ENCODE peak calls at places on chromosomes 6 and 20, in four cellular contexts. One of them, this sample, is unnamed. For H3K4me1, the result is how much of the 10 kb centered on the place peaks cover.

GRCh38 chr6:96150431-96150830 is 134.7 kb downstream of the FUT9 start:
- DNase-seq in ascending aorta: no peak
- DNase-seq in CD8-positive, alpha-beta T cell: no peak
- DNase-seq in pancreas: no peak
- DNase-seq in this sample: no peak

GRCh38 chr6:126064994-126065401 is 78.7 kb downstream of the TRMT11 start:
- DNase-seq in CD8-positive, alpha-beta T cell: no peak
- DNase-seq in ascending aorta: no peak
- DNase-seq in pancreas: no peak
- DNase-seq in this sample: no peak

GRCh38 chr6:93420163-93420806 is 926 bp upstream of the EPHA7 start:
- DNase-seq in ascending aorta: no peak
- DNase-seq in CD8-positive, alpha-beta T cell: no peak
- DNase-seq in pancreas: no peak
- DNase-seq in this sample: no peak

GRCh38 chr6:124090491-124090890 is 286.8 kb downstream of the NKAIN2 start:
- DNase-seq in CD8-positive, alpha-beta T cell: no peak
- DNase-seq in pancreas: no peak
- DNase-seq in ascending aorta: no peak
- DNase-seq in this sample: no peak

GRCh38 chr20:32535953-32536823 is 48.9 kb downstream of the NOL4L start:
- DNase-seq in pancreas: peak
- DNase-seq in CD8-positive, alpha-beta T cell: peak
- DNase-seq in ascending aorta: no peak
- DNase-seq in this sample: peak

GRCh38 chr20:23363257-23363649 is 1.3 kb downstream of the GZF1 start:
- DNase-seq in pancreas: no peak
- DNase-seq in CD8-positive, alpha-beta T cell: no peak
- DNase-seq in ascending aorta: no peak
- DNase-seq in this sample: no peak

GRCh38 chr6:134846031-134846430 is 103.9 kb downstream of the ALDH8A1 start:
- DNase-seq in ascending aorta: no peak
- DNase-seq in CD8-positive, alpha-beta T cell: no peak
- DNase-seq in pancreas: no peak
- DNase-seq in this sample: no peak

GRCh38 chr6:24385536-24386269 is 17.0 kb upstream of the MRS2 start:
- DNase-seq in ascending aorta: no peak
- DNase-seq in pancreas: no peak
- DNase-seq in CD8-positive, alpha-beta T cell: no peak
- DNase-seq in this sample: no peak

GRCh38 chr20:34979366-34980153 is 23.9 kb downstream of the MYH7B start:
- DNase-seq in ascending aorta: no peak
- DNase-seq in pancreas: no peak
- DNase-seq in CD8-positive, alpha-beta T cell: no peak
- DNase-seq in this sample: peak

GRCh38 chr20:56003111-56003800 is 2.1 kb downstream of the CBLN4 start:
- DNase-seq in CD8-positive, alpha-beta T cell: no peak
- DNase-seq in ascending aorta: no peak
- DNase-seq in pancreas: no peak
- DNase-seq in this sample: no peak

GRCh38 chr6:25414755-25415154 is 135.6 kb downstream of the CARMIL1 start:
- DNase-seq in ascending aorta: no peak
- DNase-seq in CD8-positive, alpha-beta T cell: no peak
- DNase-seq in pancreas: no peak
- DNase-seq in this sample: no peak

GRCh38 chr6:131643262-131643631 is 6.1 kb downstream of the ENPP3 start:
- DNase-seq in CD8-positive, alpha-beta T cell: no peak
- DNase-seq in ascending aorta: no peak
- DNase-seq in pancreas: peak
- DNase-seq in this sample: no peak

GRCh38 chr20:41587956-41588355 is 30.2 kb downstream of the CHD6 start:
- DNase-seq in CD8-positive, alpha-beta T cell: no peak
- DNase-seq in ascending aorta: no peak
- DNase-seq in pancreas: no peak
- DNase-seq in this sample: peak
- H3K4me1 ChIP-seq in CD8-positive, alpha-beta T cell: under half
- H3K4me1 ChIP-seq in ascending aorta: under half
- H3K4me1 ChIP-seq in pancreas: under half
- H3K4me1 ChIP-seq in this sample: under half

GRCh38 chr20:53623454-53624206 is 30.0 kb upstream of the ZNF217 start:
- DNase-seq in CD8-positive, alpha-beta T cell: no peak
- DNase-seq in pancreas: peak
- DNase-seq in ascending aorta: peak
- DNase-seq in this sample: peak
- TF ChIP-seq CTCF in CD8-positive, alpha-beta T cell: no peak
- TF ChIP-seq CTCF in pancreas: no peak
- TF ChIP-seq CTCF in ascending aorta: no peak
- TF ChIP-seq CTCF in this sample: peak

GRCh38 chr6:144159231-144159630 is 8.9 kb downstream of the STX11 start:
- DNase-seq in CD8-positive, alpha-beta T cell: no peak
- DNase-seq in ascending aorta: no peak
- DNase-seq in pancreas: no peak
- DNase-seq in this sample: no peak
- H3K4me1 ChIP-seq in CD8-positive, alpha-beta T cell: under half
- H3K4me1 ChIP-seq in ascending aorta: under half
- H3K4me1 ChIP-seq in pancreas: under half
- H3K4me1 ChIP-seq in this sample: under half

DNA sequence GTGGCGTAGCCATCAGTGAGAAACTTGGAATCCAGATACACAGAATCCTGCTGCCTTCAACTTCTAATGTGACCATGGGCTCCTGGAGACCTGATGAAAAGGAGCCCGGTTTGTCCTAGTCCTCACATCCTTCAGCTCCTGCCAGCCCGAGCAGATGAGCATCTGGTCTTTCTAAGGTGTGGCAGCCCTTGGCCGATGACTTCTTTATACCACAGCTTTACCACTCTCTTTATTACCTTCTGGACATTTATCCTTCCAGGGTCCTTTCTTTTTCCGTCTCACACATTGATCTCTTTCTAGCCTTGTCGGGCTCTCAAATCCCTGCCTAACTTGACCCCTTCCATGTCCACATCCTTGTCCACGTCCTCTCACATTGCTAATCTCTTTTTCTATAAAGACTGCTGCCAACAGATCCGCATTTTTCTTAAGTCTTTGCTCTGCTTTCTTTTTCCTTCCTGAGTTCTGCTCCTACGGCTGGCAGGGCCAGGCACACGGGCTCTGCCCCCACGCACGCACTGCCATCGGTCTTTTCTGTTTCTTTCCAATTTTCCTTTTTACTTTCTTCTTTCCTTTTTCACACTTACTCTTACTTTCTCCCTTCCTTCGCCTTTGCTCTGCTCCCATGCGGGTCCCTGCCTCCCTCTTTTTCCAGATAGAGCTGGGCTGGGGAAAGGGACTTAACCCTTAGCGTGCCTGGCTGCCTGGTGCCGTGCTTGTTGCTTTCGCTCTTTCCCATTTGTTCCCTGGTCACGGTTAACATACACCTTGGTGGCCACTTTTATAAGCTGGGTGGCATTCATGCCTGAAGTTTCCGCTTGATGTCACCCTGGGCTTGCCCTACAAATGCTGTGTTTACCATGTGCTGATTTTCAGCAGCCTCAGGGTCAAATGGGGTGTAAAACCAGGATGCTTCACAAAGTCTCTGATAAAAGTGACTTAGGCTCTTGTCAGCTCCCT is 9.4 kb upstream of the GMPR start:
- DNase-seq in CD8-positive, alpha-beta T cell: no peak
- DNase-seq in ascending aorta: no peak
- DNase-seq in pancreas: no peak
- DNase-seq in this sample: no peak
- TF ChIP-seq CTCF in CD8-positive, alpha-beta T cell: no peak
- TF ChIP-seq CTCF in ascending aorta: no peak
- TF ChIP-seq CTCF in pancreas: no peak
- TF ChIP-seq CTCF in this sample: no peak

GRCh38 chr6:19668710-19669109 is 168.5 kb upstream of the ID4 start:
- DNase-seq in pancreas: no peak
- DNase-seq in ascending aorta: no peak
- DNase-seq in CD8-positive, alpha-beta T cell: no peak
- DNase-seq in this sample: peak

GRCh38 chr6:19664878-19665715 is 172.1 kb upstream of the ID4 start:
- DNase-seq in pancreas: no peak
- DNase-seq in CD8-positive, alpha-beta T cell: no peak
- DNase-seq in ascending aorta: no peak
- DNase-seq in this sample: no peak

GRCh38 chr6:19662911-19663310 is 174.3 kb upstream of the ID4 start:
- DNase-seq in pancreas: no peak
- DNase-seq in CD8-positive, alpha-beta T cell: no peak
- DNase-seq in ascending aorta: no peak
- DNase-seq in this sample: no peak

GRCh38 chr6:19663479-19663878 is 173.7 kb upstream of the ID4 start:
- DNase-seq in CD8-positive, alpha-beta T cell: no peak
- DNase-seq in ascending aorta: no peak
- DNase-seq in pancreas: no peak
- DNase-seq in this sample: no peak

DNA sequence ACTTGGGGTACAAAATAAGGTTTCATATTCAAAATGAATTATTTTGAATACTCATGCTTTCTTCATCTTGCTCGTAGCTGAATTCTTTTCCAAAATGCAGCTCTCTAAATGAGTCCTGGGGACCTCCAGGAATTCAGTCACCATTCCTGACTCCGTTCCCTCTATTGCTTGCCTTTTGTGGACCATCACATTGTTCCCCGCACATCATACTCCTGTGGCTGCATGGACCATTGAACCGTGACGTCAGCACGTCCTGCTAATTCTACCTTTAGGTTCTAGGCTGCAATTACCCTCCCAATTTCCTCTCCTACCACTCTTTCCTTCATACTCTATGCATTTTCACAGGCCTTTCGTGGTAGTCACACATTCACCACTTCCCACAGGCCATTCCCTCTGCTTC is 173.1 kb upstream of the ID4 start:
- DNase-seq in pancreas: no peak
- DNase-seq in ascending aorta: no peak
- DNase-seq in CD8-positive, alpha-beta T cell: no peak
- DNase-seq in this sample: no peak
- H3K4me1 ChIP-seq in pancreas: under half
- H3K4me1 ChIP-seq in ascending aorta: under half
- H3K4me1 ChIP-seq in CD8-positive, alpha-beta T cell: under half
- H3K4me1 ChIP-seq in this sample: under half

GRCh38 chr6:68468244-68468884 is 166.7 kb upstream of the ADGRB3 start:
- DNase-seq in ascending aorta: no peak
- DNase-seq in CD8-positive, alpha-beta T cell: no peak
- DNase-seq in pancreas: no peak
- DNase-seq in this sample: peak
- TF ChIP-seq CTCF in ascending aorta: no peak
- TF ChIP-seq CTCF in CD8-positive, alpha-beta T cell: no peak
- TF ChIP-seq CTCF in pancreas: no peak
- TF ChIP-seq CTCF in this sample: no peak

GRCh38 chr6:156972145-156972544 is 195.0 kb downstream of the ARID1B start:
- DNase-seq in CD8-positive, alpha-beta T cell: no peak
- DNase-seq in ascending aorta: no peak
- DNase-seq in pancreas: no peak
- DNase-seq in this sample: no peak

GRCh38 chr6:156970595-156971112 is 193.5 kb downstream of the ARID1B start:
- DNase-seq in ascending aorta: no peak
- DNase-seq in CD8-positive, alpha-beta T cell: no peak
- DNase-seq in pancreas: no peak
- DNase-seq in this sample: no peak

GRCh38 chr6:156969233-156969632 is 192.1 kb downstream of the ARID1B start:
- DNase-seq in ascending aorta: no peak
- DNase-seq in pancreas: no peak
- DNase-seq in CD8-positive, alpha-beta T cell: no peak
- DNase-seq in this sample: no peak

GRCh38 chr6:156967852-156968251 is 190.7 kb downstream of the ARID1B start:
- DNase-seq in ascending aorta: no peak
- DNase-seq in pancreas: no peak
- DNase-seq in CD8-positive, alpha-beta T cell: no peak
- DNase-seq in this sample: no peak

DNA sequence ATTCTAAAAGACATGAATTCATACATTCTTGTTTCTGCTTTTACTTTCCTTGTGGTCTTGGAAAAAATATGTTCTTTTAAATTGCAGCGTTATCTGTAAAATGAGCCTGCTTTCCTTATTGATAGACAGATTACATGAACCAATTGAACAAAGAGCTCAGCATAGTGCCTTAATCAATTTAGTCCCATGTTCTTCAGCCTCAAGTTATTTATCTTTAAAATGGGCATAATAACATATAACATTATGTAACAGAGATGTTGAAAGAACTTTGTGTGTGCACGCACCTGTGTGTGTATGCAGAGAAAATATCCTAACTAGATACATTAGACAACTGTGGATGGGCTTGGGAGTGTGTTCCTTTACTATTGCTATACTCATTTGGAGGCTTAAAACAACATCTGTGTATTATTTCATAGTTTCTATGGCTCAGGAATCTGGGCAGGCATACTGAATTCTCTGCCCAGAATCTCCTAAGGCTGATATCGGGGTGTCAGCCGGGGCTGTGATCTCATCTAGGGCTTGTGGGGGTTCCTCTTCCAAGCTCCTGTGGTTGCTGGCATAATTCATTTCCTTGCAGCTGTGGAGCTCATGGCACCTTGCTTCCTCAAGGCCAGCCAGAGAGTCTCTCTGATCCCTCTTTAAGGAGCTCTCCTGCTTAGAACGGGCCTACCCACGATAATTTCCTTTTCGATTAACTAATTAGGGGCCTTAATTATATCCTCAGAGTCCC is 194.1 kb downstream of the ARID1B start:
- DNase-seq in ascending aorta: no peak
- DNase-seq in CD8-positive, alpha-beta T cell: no peak
- DNase-seq in pancreas: no peak
- DNase-seq in this sample: no peak
- H3K4me1 ChIP-seq in ascending aorta: under half
- H3K4me1 ChIP-seq in CD8-positive, alpha-beta T cell: under half
- H3K4me1 ChIP-seq in pancreas: under half
- H3K4me1 ChIP-seq in this sample: under half

This sample was measured in cardiac muscle cell.